ENCODE peak calls at places on chromosomes 11 and 22, in ten cellular contexts. One of them, this sample, is unnamed.

GRCh38 chr11:41309716-41310115 is 149.7 kb downstream of the LRRC4C start:
- DNase-seq in iPS DF 6.9: peak; percentile 7
- DNase-seq in CD8-positive, alpha-beta T cell: no peak
- DNase-seq in HCT116: no peak
- DNase-seq in ovary: no peak
- DNase-seq in Panc1: no peak
- DNase-seq in right lobe of liver: no peak
- DNase-seq in body of pancreas: no peak
- DNase-seq in K562: no peak
- DNase-seq in MM.1S: peak; percentile 57
- DNase-seq in this sample: no peak

GRCh38 chr11:36454991-36455611 is 55.0 kb downstream of the TRAF6 start:
- DNase-seq in Panc1: no peak
- DNase-seq in ovary: no peak
- DNase-seq in K562: no peak
- DNase-seq in MM.1S: no peak
- DNase-seq in body of pancreas: no peak
- DNase-seq in CD8-positive, alpha-beta T cell: no peak
- DNase-seq in iPS DF 6.9: no peak
- DNase-seq in right lobe of liver: no peak
- DNase-seq in HCT116: no peak
- DNase-seq in this sample: no peak

GRCh38 chr22:46421272-46421671 is 85.8 kb downstream of the TRMU start:
- DNase-seq in body of pancreas: no peak
- DNase-seq in iPS DF 6.9: no peak
- DNase-seq in CD8-positive, alpha-beta T cell: peak; percentile 48
- DNase-seq in MM.1S: peak; percentile 87
- DNase-seq in right lobe of liver: no peak
- DNase-seq in K562: no peak
- DNase-seq in HCT116: no peak
- DNase-seq in Panc1: no peak
- DNase-seq in ovary: no peak
- DNase-seq in this sample: no peak

GRCh38 chr22:42437488-42438292 is 5.5 kb upstream of the NFAM1 start:
- DNase-seq in body of pancreas: peak; percentile 77
- DNase-seq in Panc1: peak; percentile 39
- DNase-seq in ovary: peak; percentile 76
- DNase-seq in iPS DF 6.9: peak; percentile 67
- DNase-seq in HCT116: peak; percentile 51
- DNase-seq in K562: peak; percentile 78
- DNase-seq in MM.1S: peak; percentile 65
- DNase-seq in right lobe of liver: peak; percentile 79
- DNase-seq in CD8-positive, alpha-beta T cell: peak; percentile 82
- DNase-seq in this sample: peak; percentile 91

GRCh38 chr11:107430525-107430924 is 27.1 kb downstream of the CWF19L2 start:
- DNase-seq in HCT116: no peak
- DNase-seq in right lobe of liver: no peak
- DNase-seq in iPS DF 6.9: no peak
- DNase-seq in body of pancreas: no peak
- DNase-seq in CD8-positive, alpha-beta T cell: no peak
- DNase-seq in K562: no peak
- DNase-seq in MM.1S: no peak
- DNase-seq in Panc1: no peak
- DNase-seq in ovary: no peak
- DNase-seq in this sample: no peak

GRCh38 chr11:92383430-92383829 is 158.8 kb downstream of the FAT3 start:
- DNase-seq in K562: no peak
- DNase-seq in HCT116: no peak
- DNase-seq in Panc1: no peak
- DNase-seq in iPS DF 6.9: no peak
- DNase-seq in body of pancreas: no peak
- DNase-seq in ovary: no peak
- DNase-seq in right lobe of liver: no peak
- DNase-seq in MM.1S: no peak
- DNase-seq in CD8-positive, alpha-beta T cell: no peak
- DNase-seq in this sample: no peak

GRCh38 chr22:17955611-17956379 is 68.6 kb downstream of the MICAL3 start:
- DNase-seq in right lobe of liver: no peak
- DNase-seq in Panc1: no peak
- DNase-seq in K562: no peak
- DNase-seq in CD8-positive, alpha-beta T cell: no peak
- DNase-seq in HCT116: no peak
- DNase-seq in MM.1S: no peak
- DNase-seq in iPS DF 6.9: no peak
- DNase-seq in ovary: no peak
- DNase-seq in body of pancreas: no peak
- DNase-seq in this sample: no peak

GRCh38 chr11:1772270-1773130 is 8.8 kb upstream of the CTSD start:
- DNase-seq in HCT116: peak; percentile 62
- DNase-seq in CD8-positive, alpha-beta T cell: peak; percentile 61
- DNase-seq in MM.1S: no peak
- DNase-seq in ovary: no peak
- DNase-seq in K562: peak; percentile 97
- DNase-seq in Panc1: peak; percentile 87
- DNase-seq in right lobe of liver: peak; percentile 69
- DNase-seq in body of pancreas: peak; percentile 41
- DNase-seq in iPS DF 6.9: no peak
- DNase-seq in this sample: peak; percentile 88

GRCh38 chr22:50101870-50102565 is 12.2 kb downstream of the MOV10L1 start:
- DNase-seq in CD8-positive, alpha-beta T cell: no peak
- DNase-seq in body of pancreas: no peak
- DNase-seq in ovary: no peak
- DNase-seq in HCT116: no peak
- DNase-seq in right lobe of liver: no peak
- DNase-seq in K562: no peak
- DNase-seq in Panc1: no peak
- DNase-seq in iPS DF 6.9: no peak
- DNase-seq in MM.1S: no peak
- DNase-seq in this sample: no peak

GRCh38 chr11:33723238-33723881 is 12.9 kb downstream of the CD59 start:
- DNase-seq in CD8-positive, alpha-beta T cell: no peak
- DNase-seq in body of pancreas: no peak
- DNase-seq in MM.1S: no peak
- DNase-seq in iPS DF 6.9: no peak
- DNase-seq in K562: peak; percentile 64
- DNase-seq in right lobe of liver: no peak
- DNase-seq in HCT116: peak; percentile 72
- DNase-seq in ovary: no peak
- DNase-seq in Panc1: no peak
- DNase-seq in this sample: no peak

GRCh38 chr22:20940178-20940790 is 23.1 kb downstream of the CRKL start:
- DNase-seq in HCT116: no peak
- DNase-seq in body of pancreas: no peak
- DNase-seq in MM.1S: no peak
- DNase-seq in Panc1: no peak
- DNase-seq in ovary: no peak
- DNase-seq in iPS DF 6.9: no peak
- DNase-seq in right lobe of liver: no peak
- DNase-seq in CD8-positive, alpha-beta T cell: no peak
- DNase-seq in K562: no peak
- DNase-seq in this sample: no peak

GRCh38 chr11:46159694-46160093 is 38.4 kb upstream of the PHF21A start:
- DNase-seq in CD8-positive, alpha-beta T cell: no peak
- DNase-seq in HCT116: no peak
- DNase-seq in right lobe of liver: no peak
- DNase-seq in ovary: no peak
- DNase-seq in MM.1S: no peak
- DNase-seq in iPS DF 6.9: no peak
- DNase-seq in Panc1: no peak
- DNase-seq in K562: no peak
- DNase-seq in body of pancreas: no peak
- DNase-seq in this sample: no peak
- H3K4me3 ChIP-seq in CD8-positive, alpha-beta T cell: no peak overlapping the region
- H3K4me3 ChIP-seq in HCT116: no peak overlapping the region
- H3K4me3 ChIP-seq in right lobe of liver: no peak overlapping the region
- H3K4me3 ChIP-seq in ovary: no peak overlapping the region
- H3K4me3 ChIP-seq in MM.1S: no peak overlapping the region
- H3K4me3 ChIP-seq in iPS DF 6.9: no peak overlapping the region
- H3K4me3 ChIP-seq in Panc1: no peak overlapping the region
- H3K4me3 ChIP-seq in K562: no peak overlapping the region
- H3K4me3 ChIP-seq in body of pancreas: no peak overlapping the region
- H3K4me3 ChIP-seq in this sample: no peak overlapping the region

GRCh38 chr11:94928146-94928995 is 45.0 kb downstream of the CWC15 start:
- DNase-seq in CD8-positive, alpha-beta T cell: no peak
- DNase-seq in right lobe of liver: no peak
- DNase-seq in MM.1S: no peak
- DNase-seq in iPS DF 6.9: no peak
- DNase-seq in ovary: no peak
- DNase-seq in Panc1: no peak
- DNase-seq in HCT116: no peak
- DNase-seq in K562: no peak
- DNase-seq in body of pancreas: no peak
- DNase-seq in this sample: no peak

GRCh38 chr11:94925422-94926270 is 47.7 kb downstream of the CWC15 start:
- DNase-seq in body of pancreas: no peak
- DNase-seq in iPS DF 6.9: no peak
- DNase-seq in Panc1: no peak
- DNase-seq in CD8-positive, alpha-beta T cell: no peak
- DNase-seq in ovary: no peak
- DNase-seq in MM.1S: no peak
- DNase-seq in K562: no peak
- DNase-seq in right lobe of liver: no peak
- DNase-seq in HCT116: no peak
- DNase-seq in this sample: no peak

GRCh38 chr11:94926698-94927237 is 46.6 kb downstream of the CWC15 start:
- DNase-seq in iPS DF 6.9: no peak
- DNase-seq in CD8-positive, alpha-beta T cell: no peak
- DNase-seq in body of pancreas: peak; percentile 50
- DNase-seq in right lobe of liver: peak; percentile 66
- DNase-seq in K562: no peak
- DNase-seq in ovary: peak; percentile 91
- DNase-seq in Panc1: no peak
- DNase-seq in MM.1S: no peak
- DNase-seq in HCT116: no peak
- DNase-seq in this sample: peak; percentile 93

GRCh38 chr11:94924074-94925031 is 49.0 kb downstream of the CWC15 start:
- DNase-seq in K562: no peak
- DNase-seq in ovary: no peak
- DNase-seq in right lobe of liver: no peak
- DNase-seq in MM.1S: no peak
- DNase-seq in Panc1: no peak
- DNase-seq in HCT116: no peak
- DNase-seq in iPS DF 6.9: no peak
- DNase-seq in CD8-positive, alpha-beta T cell: no peak
- DNase-seq in body of pancreas: no peak
- DNase-seq in this sample: no peak

GRCh38 chr11:94926271-94926625 is 47.1 kb downstream of the CWC15 start:
- DNase-seq in HCT116: no peak
- DNase-seq in Panc1: no peak
- DNase-seq in ovary: no peak
- DNase-seq in K562: no peak
- DNase-seq in CD8-positive, alpha-beta T cell: no peak
- DNase-seq in iPS DF 6.9: no peak
- DNase-seq in right lobe of liver: no peak
- DNase-seq in MM.1S: no peak
- DNase-seq in body of pancreas: no peak
- DNase-seq in this sample: no peak
- H3K27ac ChIP-seq in HCT116: no peak overlapping the region
- H3K27ac ChIP-seq in Panc1: no peak overlapping the region
- H3K27ac ChIP-seq in ovary: peak overlapping the region; percentile 32
- H3K27ac ChIP-seq in K562: no peak overlapping the region
- H3K27ac ChIP-seq in CD8-positive, alpha-beta T cell: no peak overlapping the region
- H3K27ac ChIP-seq in iPS DF 6.9: no peak overlapping the region
- H3K27ac ChIP-seq in right lobe of liver: peak overlapping the region; percentile 44
- H3K27ac ChIP-seq in MM.1S: no peak overlapping the region
- H3K27ac ChIP-seq in body of pancreas: peak overlapping the region; percentile 32
- H3K27ac ChIP-seq in this sample: no peak overlapping the region

GRCh38 chr11:69304258-69304657 is 10.3 kb downstream of the MYEOV start:
- DNase-seq in K562: no peak
- DNase-seq in HCT116: no peak
- DNase-seq in Panc1: no peak
- DNase-seq in right lobe of liver: no peak
- DNase-seq in body of pancreas: no peak
- DNase-seq in iPS DF 6.9: no peak
- DNase-seq in MM.1S: no peak
- DNase-seq in ovary: no peak
- DNase-seq in CD8-positive, alpha-beta T cell: no peak
- DNase-seq in this sample: no peak
- H3K4me1 ChIP-seq in K562: peaks cover 36% of the 10 kb centered on the region
- H3K4me1 ChIP-seq in HCT116: peaks cover 47% of the 10 kb centered on the region
- H3K4me1 ChIP-seq in Panc1: peaks cover 85% of the 10 kb centered on the region
- H3K4me1 ChIP-seq in right lobe of liver: peaks cover 9% of the 10 kb centered on the region
- H3K4me1 ChIP-seq in body of pancreas: peaks cover 12% of the 10 kb centered on the region
- H3K4me1 ChIP-seq in iPS DF 6.9: no peaks in the 10 kb centered on the region
- H3K4me1 ChIP-seq in MM.1S: peaks cover 3% of the 10 kb centered on the region
- H3K4me1 ChIP-seq in ovary: no peaks in the 10 kb centered on the region
- H3K4me1 ChIP-seq in CD8-positive, alpha-beta T cell: no peaks in the 10 kb centered on the region
- H3K4me1 ChIP-seq in this sample: no peaks in the 10 kb centered on the region

GRCh38 chr22:24428751-24429410 is 1.5 kb downstream of the ADORA2A start:
- DNase-seq in HCT116: no peak
- DNase-seq in right lobe of liver: peak; percentile 25
- DNase-seq in Panc1: no peak
- DNase-seq in iPS DF 6.9: no peak
- DNase-seq in K562: no peak
- DNase-seq in CD8-positive, alpha-beta T cell: no peak
- DNase-seq in MM.1S: peak; percentile 19
- DNase-seq in body of pancreas: no peak
- DNase-seq in ovary: peak; percentile 15
- DNase-seq in this sample: peak; percentile 54
- H3K4me3 ChIP-seq in HCT116: no peak overlapping the region
- H3K4me3 ChIP-seq in right lobe of liver: no peak overlapping the region
- H3K4me3 ChIP-seq in Panc1: no peak overlapping the region
- H3K4me3 ChIP-seq in iPS DF 6.9: no peak overlapping the region
- H3K4me3 ChIP-seq in K562: no peak overlapping the region
- H3K4me3 ChIP-seq in CD8-positive, alpha-beta T cell: peak overlapping the region; percentile 94
- H3K4me3 ChIP-seq in MM.1S: peak overlapping the region; percentile 79
- H3K4me3 ChIP-seq in body of pancreas: no peak overlapping the region
- H3K4me3 ChIP-seq in ovary: no peak overlapping the region
- H3K4me3 ChIP-seq in this sample: no peak overlapping the region

GRCh38 chr11:73661035-73661628 is 14.8 kb downstream of the PLEKHB1 start:
- DNase-seq in CD8-positive, alpha-beta T cell: peak; percentile 76
- DNase-seq in HCT116: peak; percentile 43
- DNase-seq in K562: peak; percentile 94
- DNase-seq in MM.1S: peak; percentile 80
- DNase-seq in ovary: peak; percentile 92
- DNase-seq in right lobe of liver: peak; percentile 89
- DNase-seq in Panc1: peak; percentile 65
- DNase-seq in iPS DF 6.9: peak; percentile 91
- DNase-seq in body of pancreas: peak; percentile 88
- DNase-seq in this sample: peak; percentile 97
- H3K27ac ChIP-seq in CD8-positive, alpha-beta T cell: no peak overlapping the region
- H3K27ac ChIP-seq in HCT116: peak overlapping the region; percentile 12
- H3K27ac ChIP-seq in K562: no peak overlapping the region
- H3K27ac ChIP-seq in MM.1S: no peak overlapping the region
- H3K27ac ChIP-seq in ovary: no peak overlapping the region
- H3K27ac ChIP-seq in right lobe of liver: no peak overlapping the region
- H3K27ac ChIP-seq in Panc1: peak overlapping the region; percentile 49
- H3K27ac ChIP-seq in iPS DF 6.9: no peak overlapping the region
- H3K27ac ChIP-seq in body of pancreas: no peak overlapping the region
- H3K27ac ChIP-seq in this sample: no peak overlapping the region

GRCh38 chr11:87529486-87529885 is 491.8 kb downstream of the TMEM135 start:
- DNase-seq in CD8-positive, alpha-beta T cell: no peak
- DNase-seq in iPS DF 6.9: no peak
- DNase-seq in body of pancreas: no peak
- DNase-seq in right lobe of liver: no peak
- DNase-seq in K562: no peak
- DNase-seq in HCT116: no peak
- DNase-seq in ovary: no peak
- DNase-seq in Panc1: no peak
- DNase-seq in MM.1S: no peak
- DNase-seq in this sample: no peak
- H3K4me1 ChIP-seq in CD8-positive, alpha-beta T cell: no peaks in the 10 kb centered on the region
- H3K4me1 ChIP-seq in iPS DF 6.9: no peaks in the 10 kb centered on the region
- H3K4me1 ChIP-seq in body of pancreas: no peaks in the 10 kb centered on the region
- H3K4me1 ChIP-seq in right lobe of liver: no peaks in the 10 kb centered on the region
- H3K4me1 ChIP-seq in K562: no peaks in the 10 kb centered on the region
- H3K4me1 ChIP-seq in HCT116: no peaks in the 10 kb centered on the region
- H3K4me1 ChIP-seq in ovary: no peaks in the 10 kb centered on the region
- H3K4me1 ChIP-seq in Panc1: no peaks in the 10 kb centered on the region
- H3K4me1 ChIP-seq in MM.1S: no peaks in the 10 kb centered on the region
- H3K4me1 ChIP-seq in this sample: no peaks in the 10 kb centered on the region

GRCh38 chr11:48056325-48057183 is 76.2 kb downstream of the PTPRJ start:
- DNase-seq in body of pancreas: no peak
- DNase-seq in HCT116: no peak
- DNase-seq in ovary: no peak
- DNase-seq in K562: no peak
- DNase-seq in CD8-positive, alpha-beta T cell: no peak
- DNase-seq in iPS DF 6.9: no peak
- DNase-seq in Panc1: no peak
- DNase-seq in right lobe of liver: no peak
- DNase-seq in MM.1S: no peak
- DNase-seq in this sample: no peak
- H3K4me3 ChIP-seq in body of pancreas: no peak overlapping the region
- H3K4me3 ChIP-seq in HCT116: no peak overlapping the region
- H3K4me3 ChIP-seq in ovary: no peak overlapping the region
- H3K4me3 ChIP-seq in K562: no peak overlapping the region
- H3K4me3 ChIP-seq in CD8-positive, alpha-beta T cell: peak overlapping the region; percentile 36
- H3K4me3 ChIP-seq in iPS DF 6.9: no peak overlapping the region
- H3K4me3 ChIP-seq in Panc1: no peak overlapping the region
- H3K4me3 ChIP-seq in right lobe of liver: no peak overlapping the region
- H3K4me3 ChIP-seq in MM.1S: no peak overlapping the region
- H3K4me3 ChIP-seq in this sample: no peak overlapping the region